ENCODE peak calls at places on chromosomes 13 and 19, in nine cellular contexts. E is H9, G is GM23338, I is hepatocyte, X is fibroblast of lung, L is neural progenitor cell, C is PC-3, D is osteoblast, H is astrocyte. K is an unnamed sample.

GRCh38 chr13:61370520-61370919 is 45.1 kb downstream of the PCDH20 start:
- DNase-seq in E (no peak), G (no peak), I (no peak), X (no peak), L (no peak), C (peak; percentile 19), D (no peak), H (no peak), K (peak; percentile 41)

GRCh38 chr19:1295169-1296012 is 9.7 kb downstream of the EFNA2 start:
- DNase-seq in E (peak; percentile 64), G (peak; percentile 65), I (no peak), X (no peak), L (peak; percentile 39), C (no peak), D (peak; percentile 98), H (no peak), K (no peak)

GRCh38 chr13:27125357-27126282 is 46.0 kb downstream of the USP12 start:
- DNase-seq in E (no peak), G (no peak), I (no peak), X (no peak), L (no peak), C (no peak), D (no peak), H (no peak), K (no peak)

GRCh38 chr13:96181886-96182285 is 92.0 kb downstream of the HS6ST3 start:
- DNase-seq in E (no peak), G (no peak), I (no peak), X (no peak), L (no peak), C (no peak), D (no peak), H (no peak), K (no peak)

GRCh38 chr13:35468195-35468594 is 8.3 kb downstream of the MAB21L1 start:
- DNase-seq in E (no peak), G (no peak), I (no peak), X (peak; percentile 48), L (peak; percentile 18), C (no peak), D (peak; percentile 65), H (peak; percentile 39), K (no peak)

GRCh38 chr13:112744306-112745021 is 54.6 kb downstream of the ATP11A start:
- DNase-seq in E (no peak), G (no peak), I (no peak), X (peak; percentile 71), L (no peak), C (no peak), D (peak; percentile 92), H (peak; percentile 66), K (no peak)

GRCh38 chr13:50236898-50237318 is 221.7 kb downstream of the KCNRG start:
- DNase-seq in E (no peak), G (no peak), I (no peak), X (peak; percentile 80), L (no peak), C (no peak), D (peak; percentile 13), H (peak; percentile 80), K (no peak)

GRCh38 chr13:113848431-113849260 is 15.2 kb downstream of the GAS6 start:
- DNase-seq in E (peak; percentile 52), G (no peak), I (no peak), X (no peak), L (no peak), C (peak; percentile 20), D (peak; percentile 51), H (no peak), K (no peak)

GRCh38 chr13:26017196-26017921 is 34.5 kb downstream of the SHISA2 start:
- DNase-seq in E (no peak), G (no peak), I (no peak), X (peak; percentile 60), L (no peak), C (no peak), D (no peak), H (peak; percentile 52), K (no peak)

GRCh38 chr19:14370169-14370998 is 10.9 kb upstream of the ADGRE5 start:
- DNase-seq in E (no peak), G (no peak), I (no peak), X (no peak), L (no peak), C (no peak), D (no peak), H (no peak), K (no peak)

GRCh38 chr13:27583645-27584044 is 36.7 kb downstream of the LNX2 start:
- DNase-seq in E (no peak), G (no peak), I (no peak), X (peak; percentile 39), L (no peak), C (no peak), D (peak; percentile 79), H (peak; percentile 17), K (no peak)

GRCh38 chr13:113474179-113474578 is 16.3 kb downstream of the DCUN1D2 start:
- DNase-seq in E (no peak), G (no peak), I (no peak), X (no peak), L (no peak), C (no peak), D (no peak), H (no peak), K (no peak)

GRCh38 chr13:97125051-97125809 is 96.9 kb upstream of the MBNL2 start:
- DNase-seq in E (no peak), G (peak; percentile 44), I (peak; percentile 88), X (peak; percentile 92), L (peak; percentile 38), C (peak; percentile 80), D (no peak), H (peak; percentile 89), K (no peak)

GRCh38 chr13:107992542-107992941 is 222.8 kb downstream of the LIG4 start:
- DNase-seq in E (no peak), G (no peak), I (peak; percentile 51), X (no peak), L (no peak), C (peak; percentile 44), D (no peak), H (no peak), K (no peak)

GRCh38 chr19:42052241-42052863 is 17.7 kb downstream of the GRIK5 start:
- DNase-seq in E (no peak), G (no peak), I (no peak), X (no peak), L (no peak), C (peak; percentile 27), D (peak; percentile 68), H (no peak), K (no peak)

GRCh38 chr13:36151591-36151990 is 20.4 kb upstream of the DCLK1 start:
- DNase-seq in E (no peak), G (no peak), I (no peak), X (no peak), L (no peak), C (no peak), D (no peak), H (no peak), K (no peak)

GRCh38 chr13:50914301-50914700 is 4.7 kb downstream of the RNASEH2B start:
- DNase-seq in E (no peak), G (no peak), I (no peak), X (peak; percentile 45), L (no peak), C (no peak), D (peak; percentile 49), H (peak; percentile 27), K (no peak)

GRCh38 chr19:5336195-5336965 is 4.2 kb downstream of the PTPRS start:
- DNase-seq in E (no peak), G (no peak), I (no peak), X (no peak), L (peak; percentile 29), C (no peak), D (peak; percentile 91), H (no peak), K (no peak)

GRCh38 chr19:9673912-9674668 is 810 bp downstream of the ZNF562 start:
- DNase-seq in E (no peak), G (peak; percentile 29), I (no peak), X (peak; percentile 35), L (no peak), C (peak; percentile 41), D (peak; percentile 53), H (peak; percentile 25), K (no peak)

GRCh38 chr19:48896191-48896720 is 2.3 kb downstream of the TULP2 start:
- DNase-seq in E (peak; percentile 94), G (peak; percentile 93), I (peak; percentile 66), X (peak; percentile 39), L (peak; percentile 79), C (no peak), D (no peak), H (no peak), K (no peak)

GRCh38 chr19:48887861-48888612 is 10.5 kb downstream of the TULP2 start:
- DNase-seq in E (peak; percentile 65), G (peak; percentile 64), I (no peak), X (no peak), L (no peak), C (no peak), D (no peak), H (no peak), K (no peak)

GRCh38 chr19:48895226-48895625 is 3.3 kb downstream of the TULP2 start:
- DNase-seq in E (no peak), G (no peak), I (no peak), X (no peak), L (no peak), C (no peak), D (no peak), H (no peak), K (no peak)

GRCh38 chr19:48890551-48890950 is 8.0 kb downstream of the TULP2 start:
- DNase-seq in E (no peak), G (no peak), I (no peak), X (no peak), L (no peak), C (no peak), D (peak; percentile 73), H (no peak), K (no peak)
- H3K79me2 ChIP-seq in E (no peaks in the 10 kb centered on the region), G (no peaks in the 10 kb centered on the region), I (no peaks in the 10 kb centered on the region), X (no peaks in the 10 kb centered on the region), L (no peaks in the 10 kb centered on the region), C (no peaks in the 10 kb centered on the region), D (no peaks in the 10 kb centered on the region), H (no peaks in the 10 kb centered on the region), K (no peaks in the 10 kb centered on the region)

DNA sequence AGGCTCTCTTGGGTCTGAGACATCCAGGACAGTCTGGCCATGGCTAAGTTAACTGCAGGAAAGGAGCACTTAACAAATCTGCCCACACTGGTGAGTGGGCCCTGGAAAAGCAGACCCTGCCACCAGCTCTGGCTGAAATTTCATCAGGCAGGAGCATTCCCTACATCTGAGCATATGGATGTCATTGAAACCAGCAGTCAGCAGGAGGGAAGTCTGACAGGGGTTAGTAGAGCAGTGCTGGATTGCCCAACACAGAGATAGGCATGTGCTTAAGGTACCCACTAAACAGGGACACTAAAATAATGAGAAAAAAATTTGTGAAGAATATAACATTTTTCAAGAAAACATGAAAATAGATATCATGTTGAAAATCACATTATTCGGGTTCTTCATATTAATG is 13.6 kb upstream of the ACOD1 start:
- DNase-seq in E (no peak), G (no peak), I (no peak), X (no peak), L (no peak), C (no peak), D (no peak), H (no peak), K (no peak)
- H3K4me1 ChIP-seq in E (no peaks in the 10 kb centered on the region), G (no peaks in the 10 kb centered on the region), I (no peaks in the 10 kb centered on the region), X (peaks cover 17% of the 10 kb centered on the region), L (no peaks in the 10 kb centered on the region), C (peaks cover 14% of the 10 kb centered on the region), D (peaks cover 27% of the 10 kb centered on the region), H (peaks cover 10% of the 10 kb centered on the region), K (no peaks in the 10 kb centered on the region)

GRCh38 chr13:46168818-46169217 is 13.2 kb downstream of the LCP1 start:
- DNase-seq in E (no peak), G (no peak), I (no peak), X (no peak), L (no peak), C (no peak), D (no peak), H (no peak), K (no peak)
- H3K79me2 ChIP-seq in E (no peaks in the 10 kb centered on the region), G (no peaks in the 10 kb centered on the region), I (no peaks in the 10 kb centered on the region), X (no peaks in the 10 kb centered on the region), L (no peaks in the 10 kb centered on the region), C (peaks cover 100% of the 10 kb centered on the region), D (no peaks in the 10 kb centered on the region), H (no peaks in the 10 kb centered on the region), K (peaks cover 100% of the 10 kb centered on the region)

GRCh38 chr19:44747739-44748425 is 626 bp upstream of the BCL3 start:
- DNase-seq in E (peak; percentile 61), G (peak; percentile 71), I (peak; percentile 72), X (peak; percentile 70), L (peak; percentile 17), C (peak; percentile 46), D (peak; percentile 91), H (peak; percentile 51), K (no peak)
- H3K4me1 ChIP-seq in E (no peaks in the 10 kb centered on the region), G (peaks cover 5% of the 10 kb centered on the region), I (peaks cover 32% of the 10 kb centered on the region), X (peaks cover 39% of the 10 kb centered on the region), L (no peaks in the 10 kb centered on the region), C (peaks cover 57% of the 10 kb centered on the region), D (peaks cover 59% of the 10 kb centered on the region), H (peaks cover 33% of the 10 kb centered on the region), K (peaks cover 38% of the 10 kb centered on the region)